ENCODE peak calls at places on chromosomes 16 and 17, in five cellular contexts. Q is astrocyte, Y is astrocyte of the spinal cord, P is fibroblast of mammary gland, E is breast epithelium. I is an unnamed sample.

GRCh38 chr17:5747276-5747675 is 163.0 kb upstream of the NLRP1 start:
- DNase-seq in P (no peak), Q (no peak), Y (no peak), E (no peak), I (no peak)

GRCh38 chr17:560379-560935 is 154.2 kb downstream of the VPS53 start:
- DNase-seq in E (no peak), P (peak), Q (peak), Y (no peak), I (peak)

GRCh38 chr17:1861391-1862010 is 31.7 kb downstream of the RPA1 start:
- DNase-seq in Y (no peak), P (no peak), Q (no peak), E (no peak), I (no peak)

GRCh38 chr16:74497761-74498160 is 76.5 kb upstream of the CLEC18B start:
- DNase-seq in Y (no peak), P (no peak), Q (no peak), E (no peak), I (no peak)

GRCh38 chr16:47753620-47754019 is 292.5 kb downstream of the PHKB start:
- DNase-seq in P (no peak), Q (no peak), Y (no peak), E (no peak), I (no peak)

GRCh38 chr17:36066365-36066945 is 2.4 kb downstream of the CCL18 start:
- DNase-seq in Y (no peak), Q (no peak), P (no peak), E (no peak), I (no peak)

GRCh38 chr16:79003026-79003617 is 597.4 kb downstream of the MAF start:
- DNase-seq in E (no peak), Y (no peak), Q (no peak), P (no peak), I (no peak)

GRCh38 chr17:11899494-11899893 is 97.8 kb downstream of the ZNF18 start:
- DNase-seq in E (no peak), Y (no peak), Q (no peak), P (no peak), I (no peak)

GRCh38 chr16:9049241-9049640 is 42.2 kb upstream of the HAPSTR1 start:
- DNase-seq in P (peak), Y (peak), E (no peak), Q (peak), I (peak)

GRCh38 chr17:33267279-33267790 is 25.8 kb downstream of the ASIC2 start:
- DNase-seq in Q (peak), E (no peak), P (peak), Y (peak), I (peak)

GRCh38 chr16:86510465-86511261 is at the start of gene FOXF1:
- DNase-seq in Q (peak), Y (peak), P (peak), E (no peak), I (peak)

GRCh38 chr17:352421-353212 is at the start of gene RPH3AL:
- DNase-seq in E (peak), P (no peak), Y (peak), Q (peak), I (peak)

GRCh38 chr16:65546353-65546791 is 424.5 kb upstream of the CDH11 start:
- DNase-seq in Y (peak), Q (peak), E (no peak), P (peak), I (peak)

GRCh38 chr16:79134300-79134699 is 466.2 kb downstream of the MAF start:
- DNase-seq in Q (no peak), P (no peak), Y (no peak), E (no peak), I (no peak)

GRCh38 chr17:31857920-31858646 is 961 bp downstream of the COPRS start:
- DNase-seq in E (no peak), Y (peak), Q (no peak), P (peak), I (no peak)

GRCh38 chr16:86517652-86518258 is 7.4 kb downstream of the FOXF1 start:
- DNase-seq in E (no peak), P (peak), Q (no peak), Y (peak), I (peak)

GRCh38 chr16:78413651-78414050 is 314.2 kb downstream of the WWOX start:
- DNase-seq in P (no peak), E (no peak), Y (no peak), Q (no peak), I (no peak)

GRCh38 chr17:12667299-12667958 is 1.7 kb downstream of the MYOCD start:
- DNase-seq in Q (peak), P (peak), Y (peak), E (no peak), I (peak)

GRCh38 chr17:42441717-42442565 is 16.7 kb upstream of the ATP6V0A1 start:
- DNase-seq in Q (no peak), P (no peak), Y (no peak), E (no peak), I (no peak)

GRCh38 chr17:10547351-10547750 is 2.1 kb downstream of the MYH2 start:
- DNase-seq in E (no peak), P (peak), Y (no peak), Q (no peak), I (no peak)

GRCh38 chr17:5592382-5592781 is 8.1 kb upstream of the NLRP1 start:
- DNase-seq in P (peak), Y (peak), Q (peak), E (no peak), I (peak)

GRCh38 chr16:86128246-86128645 is 229.3 kb downstream of the IRF8 start:
- DNase-seq in P (no peak), E (no peak), Q (no peak), Y (no peak), I (no peak)

GRCh38 chr17:39605492-39606433 is 2.0 kb downstream of the NEUROD2 start:
- DNase-seq in P (peak), Y (peak), Q (no peak), E (no peak), I (no peak)

GRCh38 chr17:58401287-58401686 is 16.0 kb downstream of the RNF43 start:
- DNase-seq in E (no peak), Q (no peak), P (no peak), Y (no peak), I (no peak)

GRCh38 chr17:78839173-78839761 is 1.3 kb downstream of the USP36 start:
- DNase-seq in Y (peak), E (no peak), Q (peak), P (peak), I (no peak)

GRCh38 chr16:70481929-70482536 is 27.6 kb downstream of the FCSK start:
- DNase-seq in E (no peak), P (peak), Q (peak), Y (peak), I (no peak)

GRCh38 chr17:58357312-58358297 is 5.6 kb upstream of the SUPT4H1 start:
- DNase-seq in Q (no peak), P (no peak), Y (no peak), E (no peak), I (no peak)

GRCh38 chr16:23498863-23499262 is 11.4 kb downstream of the GGA2 start:
- DNase-seq in Q (no peak), Y (no peak), E (no peak), P (no peak), I (no peak)

GRCh38 chr16:23497543-23497868 is 12.8 kb downstream of the GGA2 start:
- DNase-seq in P (no peak), Y (no peak), Q (no peak), E (no peak), I (no peak)

GRCh38 chr16:23494188-23494587 is 16.1 kb downstream of the GGA2 start:
- DNase-seq in Y (no peak), P (no peak), E (peak), Q (no peak), I (no peak)

GRCh38 chr16:23499801-23500200 is 10.5 kb downstream of the GGA2 start:
- DNase-seq in E (no peak), Y (no peak), P (no peak), Q (no peak), I (no peak)

DNA sequence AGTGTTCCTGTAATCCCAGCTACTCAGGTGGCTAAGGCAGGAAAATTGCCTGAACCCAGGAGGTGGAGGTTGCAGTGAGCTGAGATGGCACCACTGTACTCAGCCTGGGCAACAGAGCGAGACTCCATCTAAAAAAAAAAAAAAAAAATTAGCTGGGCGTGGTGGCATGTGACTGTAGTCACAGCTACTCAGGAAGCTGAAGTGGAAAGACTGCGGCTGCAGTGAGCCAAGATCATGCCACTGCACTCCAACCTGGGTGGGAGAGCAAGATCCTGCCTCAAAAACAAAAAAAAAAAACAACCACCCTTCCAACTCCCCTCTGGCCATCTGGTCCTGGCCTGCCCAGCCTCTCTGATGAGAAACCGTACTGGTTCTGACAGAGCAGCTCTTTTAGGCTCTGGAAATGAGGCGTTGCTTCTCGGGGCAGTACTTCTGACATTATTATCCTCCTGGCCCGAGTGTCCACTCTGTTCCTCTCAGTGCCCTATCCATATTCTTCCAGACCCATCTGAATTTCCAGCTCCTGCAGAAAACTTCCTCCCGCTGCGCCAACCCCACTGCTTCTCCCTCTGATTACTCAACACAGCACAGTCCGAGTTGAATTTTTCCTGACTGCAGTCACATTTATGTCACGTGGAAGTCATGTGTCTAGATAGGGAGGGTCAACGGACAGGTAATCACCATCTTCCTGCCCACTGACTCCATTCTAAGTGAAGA is 13.3 kb downstream of the GGA2 start:
- DNase-seq in E (peak), P (peak), Q (no peak), Y (no peak), I (peak)
- H3K4me3 ChIP-seq in E (no peak), P (peak), Q (no peak), Y (no peak), I (no peak)

DNA sequence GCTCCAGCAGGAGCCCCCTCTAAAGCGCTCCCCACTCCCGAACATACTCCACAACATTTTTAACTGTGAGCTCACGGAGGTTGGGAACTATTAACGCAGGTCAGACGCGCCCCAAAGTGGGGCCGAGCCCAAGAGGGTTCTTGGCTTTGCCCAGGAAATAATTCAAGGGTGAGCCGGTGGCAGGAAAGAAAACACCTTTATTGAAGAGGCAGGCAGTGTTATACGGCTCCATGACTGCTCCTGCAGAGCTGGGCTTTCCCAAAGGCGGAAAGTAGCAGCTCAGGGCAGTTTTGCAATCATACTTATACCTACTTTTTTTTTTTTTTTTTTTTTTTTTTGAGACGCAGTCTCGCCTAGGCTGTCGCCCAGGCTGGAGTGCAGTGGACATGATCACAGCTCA is 6.2 kb downstream of the ADCY9 start:
- DNase-seq in Q (no peak), P (no peak), Y (no peak), E (no peak), I (no peak)
- H3K4me3 ChIP-seq in Q (no peak), P (no peak), Y (no peak), E (no peak), I (no peak)

DNA sequence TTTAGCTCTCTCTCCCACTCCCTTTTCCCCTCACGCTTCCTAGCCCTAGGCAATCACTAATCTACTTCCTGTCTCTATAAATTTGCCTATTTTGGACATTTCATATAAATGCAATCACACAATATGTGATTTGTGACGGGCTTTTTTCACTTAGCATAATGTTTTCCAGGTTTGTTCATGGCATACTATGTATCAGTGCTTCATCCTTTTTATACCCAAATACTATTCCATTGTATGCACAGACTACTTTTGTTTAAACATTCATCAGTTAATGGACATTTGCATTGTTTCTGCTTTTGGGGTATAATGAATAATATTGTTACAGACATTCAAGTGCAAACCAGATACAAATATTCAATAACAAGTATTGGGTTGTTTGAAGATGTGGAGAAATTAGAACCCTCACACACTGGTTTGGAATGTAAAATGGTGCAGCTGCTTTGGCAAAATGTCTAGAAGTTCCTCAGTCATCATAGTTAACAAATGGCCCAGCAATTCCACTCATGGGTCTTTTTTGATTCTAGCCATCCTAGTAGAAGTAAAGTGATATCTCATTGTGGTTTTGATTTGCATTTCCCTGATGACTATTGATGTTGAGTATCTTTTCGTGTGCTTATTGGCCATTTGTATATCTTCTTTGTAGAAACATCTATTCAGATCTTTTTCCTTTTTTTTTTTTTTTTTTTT is 67.7 kb downstream of the TBX4 start:
- DNase-seq in Y (no peak), Q (no peak), P (no peak), E (no peak), I (no peak)
- H3K4me3 ChIP-seq in Y (no peak), Q (no peak), P (no peak), E (no peak), I (no peak)

GRCh38 chr16:27374231-27374793 is 27.7 kb upstream of the IL21R start:
- DNase-seq in Q (no peak), E (no peak), Y (no peak), P (no peak), I (no peak)
- H3K4me3 ChIP-seq in Q (no peak), E (no peak), Y (no peak), P (no peak), I (no peak)

DNA sequence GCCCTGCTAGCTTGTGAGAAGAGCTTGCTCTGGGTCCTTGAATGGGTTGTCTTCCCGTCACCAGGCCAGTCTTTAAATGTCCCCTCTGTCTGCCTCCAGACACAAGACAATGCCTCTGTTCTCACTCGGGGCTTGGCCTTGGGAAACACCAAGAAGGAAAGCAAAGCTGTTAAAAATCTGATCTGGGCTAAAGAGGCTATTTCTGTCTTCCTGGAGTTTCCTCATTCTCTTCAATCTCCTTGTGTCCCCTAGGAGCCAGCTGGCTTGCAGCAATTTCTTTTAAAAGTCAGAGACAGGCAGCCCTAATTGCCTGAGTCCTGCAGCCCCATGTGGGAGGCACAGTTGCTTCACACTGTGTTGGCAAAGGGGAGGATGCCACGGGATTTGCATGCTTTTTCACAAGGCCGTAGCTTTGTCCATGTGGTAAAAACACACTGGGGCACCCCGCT is 2.6 kb downstream of the DNAI2 start:
- DNase-seq in P (peak), E (no peak), Q (no peak), Y (no peak), I (peak)
- H3K4me3 ChIP-seq in P (no peak), E (no peak), Q (no peak), Y (no peak), I (no peak)

DNA sequence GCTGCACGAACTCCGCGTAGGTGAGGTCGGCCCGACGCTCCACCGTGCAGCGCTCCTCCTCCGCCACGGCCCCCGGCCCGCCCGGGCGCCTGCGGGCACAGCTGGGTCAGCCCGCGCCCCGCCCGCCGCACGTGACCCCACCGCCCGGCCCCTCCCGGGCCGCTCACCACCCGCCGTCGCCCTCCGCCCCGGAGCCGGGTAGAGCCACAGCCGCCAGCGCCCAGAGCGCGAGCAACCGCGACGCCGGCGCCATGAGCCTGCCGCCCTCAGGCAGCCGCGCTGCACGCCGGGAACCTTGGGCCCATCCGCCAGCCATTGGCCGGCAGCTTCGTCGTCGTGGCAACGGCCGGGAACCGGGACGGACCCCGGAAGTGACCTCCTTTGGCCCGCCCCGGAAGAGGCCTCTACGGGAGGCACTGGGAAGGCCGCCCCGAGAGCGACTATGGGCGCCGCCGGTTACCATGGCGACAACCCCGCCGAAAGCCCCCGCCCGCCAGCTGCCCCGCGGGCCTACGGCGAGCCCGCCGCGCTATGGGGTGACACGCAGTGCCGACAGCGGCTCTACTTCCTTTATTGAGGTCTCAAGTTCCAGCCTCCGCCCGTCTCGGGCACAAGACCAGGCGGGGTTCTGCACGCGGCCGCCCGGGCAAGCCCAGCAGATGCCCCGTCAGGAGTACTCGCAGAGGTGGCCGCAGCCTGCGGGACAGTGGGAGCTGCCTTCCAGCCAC is at the start of gene JMJD8:
- DNase-seq in Y (peak), E (peak), P (peak), Q (peak), I (peak)
- H3K4me3 ChIP-seq in Y (peak), E (peak), P (peak), Q (peak), I (peak)

DNA sequence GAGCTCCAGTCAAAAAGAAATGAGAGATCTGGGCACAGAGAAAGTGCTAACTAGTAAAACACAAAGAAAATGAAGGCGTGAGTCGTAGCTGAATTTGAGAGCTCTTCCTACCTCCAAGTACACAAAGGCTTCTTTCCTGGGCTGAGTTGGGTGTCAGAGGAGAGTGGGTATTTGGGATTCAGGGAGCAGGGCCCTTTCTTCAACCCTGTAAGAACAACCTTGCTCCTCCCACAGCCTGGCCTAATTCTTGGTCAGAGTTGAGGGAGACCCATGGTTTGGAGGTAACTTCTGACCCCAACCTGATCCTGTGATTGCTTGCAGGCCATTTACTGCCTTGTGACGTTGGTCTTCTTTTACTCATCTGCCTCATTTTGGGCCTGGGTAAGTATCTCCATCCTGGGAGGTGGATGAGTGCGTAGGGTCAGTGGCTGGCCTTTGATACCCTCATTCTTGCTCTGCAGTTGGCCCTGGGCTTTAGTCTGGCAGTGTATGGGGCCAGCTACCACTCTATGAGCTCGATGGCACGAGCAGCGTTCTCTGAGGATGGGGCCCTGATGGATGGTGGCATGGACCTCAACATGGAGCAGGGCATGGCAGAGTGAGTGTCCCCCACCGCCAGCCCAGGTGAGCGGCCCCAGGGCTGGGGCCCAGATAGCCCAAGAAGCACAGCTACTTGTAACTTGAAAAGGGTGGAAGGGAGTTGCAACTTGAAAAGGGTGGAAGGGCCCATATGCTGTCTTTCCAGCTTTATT is 1.3 kb downstream of the TMEM208 start:
- DNase-seq in Y (no peak), E (no peak), Q (no peak), P (no peak), I (no peak)
- H3K4me3 ChIP-seq in Y (peak), E (peak), Q (peak), P (peak), I (peak)

GRCh38 chr16:67842509-67843342 is 606 bp downstream of the THAP11 start:
- DNase-seq in E (peak), P (peak), Q (peak), Y (peak), I (peak)

GRCh38 chr16:67845291-67846062 is 1.3 kb upstream of the NUTF2 start:
- DNase-seq in Y (no peak), Q (no peak), P (no peak), E (no peak), I (no peak)

GRCh38 chr16:67846063-67846319 is 742 bp upstream of the NUTF2 start:
- DNase-seq in Y (no peak), P (no peak), E (no peak), Q (no peak), I (no peak)

GRCh38 chr16:67843343-67843765 is 1.2 kb downstream of the THAP11 start:
- DNase-seq in Y (no peak), Q (no peak), E (no peak), P (no peak), I (no peak)

DNA sequence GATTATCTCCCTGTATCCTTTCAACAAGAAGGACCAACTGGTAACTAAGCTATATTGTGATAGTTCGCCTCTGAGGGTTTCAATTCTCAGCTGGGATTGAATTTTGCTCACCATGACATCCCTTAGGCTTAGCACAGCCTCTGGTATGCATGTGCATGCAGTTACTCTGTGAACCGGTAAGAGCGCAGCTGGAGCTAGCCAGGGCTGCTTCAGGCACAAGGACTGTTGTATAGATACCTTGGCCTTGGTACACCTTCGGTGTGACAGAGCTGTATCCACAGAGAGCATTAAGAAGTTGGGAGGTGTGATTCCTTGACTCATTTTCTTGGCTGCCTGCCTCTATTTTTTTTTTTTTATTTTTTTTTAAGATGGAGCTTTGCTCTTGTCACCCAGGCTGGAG is 2.3 kb upstream of the NUTF2 start:
- DNase-seq in Y (no peak), P (peak), Q (no peak), E (no peak), I (peak)
- H3K4me3 ChIP-seq in Y (no peak), P (peak), Q (no peak), E (no peak), I (peak)